ENCODE peak calls at places on chromosomes 12 and 14, in ten cellular contexts. L is CD4-positive, alpha-beta T cell; T is HFF-Myc; Z is progenitor cell of endocrine pancreas; K is RKO; H is astrocyte of the spinal cord; V is effector memory CD8-positive, alpha-beta T cell; B is HTR-8/SVneo; J is T-cell; R is GM10248. Q is an unnamed sample.

GRCh38 chr12:95446511-95446910 is 27.4 kb upstream of the METAP2 start:
- DNase-seq in R (no peak), H (peak; percentile 16), J (no peak), Z (peak; percentile 46), B (no peak), T (no peak), L (no peak), V (no peak), K (no peak), Q (no peak)

GRCh38 chr12:42360747-42361403 is 34.9 kb downstream of the PPHLN1 start:
- DNase-seq in L (no peak), B (no peak), R (peak; percentile 22), T (no peak), Z (no peak), J (no peak), H (no peak), V (no peak), K (no peak), Q (no peak)

GRCh38 chr12:105084251-105085250 is at the start of gene ALDH1L2:
- DNase-seq in R (peak; percentile 76), J (peak; percentile 0), K (no peak), Z (peak; percentile 59), H (peak; percentile 90), V (peak; percentile 23), L (peak; percentile 42), T (peak; percentile 38), B (peak; percentile 71), Q (peak; percentile 60)

GRCh38 chr14:73058923-73059311 is 583 bp downstream of the RBM25 start:
- DNase-seq in B (peak; percentile 59), L (no peak), H (peak; percentile 33), K (peak; percentile 65), J (no peak), Z (no peak), R (peak; percentile 61), T (no peak), V (peak; percentile 35), Q (peak; percentile 51)

GRCh38 chr12:92065018-92065499 is 80.6 kb downstream of the BTG1 start:
- DNase-seq in Z (no peak), T (no peak), V (peak; percentile 53), L (no peak), K (no peak), R (no peak), B (no peak), J (peak; percentile 33), H (peak; percentile 41), Q (no peak)

GRCh38 chr12:7374423-7375144 is 69.4 kb downstream of the CD163L1 start:
- DNase-seq in J (no peak), K (peak; percentile 68), B (peak; percentile 69), H (peak; percentile 8), L (no peak), V (no peak), Z (no peak), R (peak; percentile 40), T (no peak), Q (no peak)

GRCh38 chr14:59321184-59321952 is 132.9 kb downstream of the DAAM1 start:
- DNase-seq in B (no peak), L (no peak), R (no peak), Z (no peak), V (no peak), K (no peak), H (peak; percentile 78), T (no peak), J (no peak), Q (no peak)

GRCh38 chr12:47387991-47388390 is 308.2 kb upstream of the AMIGO2 start:
- DNase-seq in L (no peak), R (no peak), J (no peak), H (no peak), V (no peak), K (no peak), T (no peak), B (no peak), Z (no peak), Q (no peak)

GRCh38 chr14:80628547-80628946 is 313.0 kb downstream of the CEP128 start:
- DNase-seq in T (no peak), R (no peak), K (no peak), V (no peak), L (no peak), Z (no peak), H (no peak), B (no peak), J (no peak), Q (no peak)

GRCh38 chr12:56160160-56160763 is 2.1 kb downstream of the MYL6 start:
- DNase-seq in J (peak; percentile 67), Z (no peak), R (no peak), V (peak; percentile 44), T (no peak), K (peak; percentile 80), H (no peak), L (peak; percentile 69), B (no peak), Q (peak; percentile 50)

GRCh38 chr12:19369691-19370148 is 69.6 kb upstream of the AEBP2 start:
- DNase-seq in V (no peak), L (no peak), B (no peak), J (no peak), T (peak; percentile 33), K (no peak), R (no peak), Z (no peak), H (peak; percentile 54), Q (no peak)

GRCh38 chr12:117060236-117060926 is 38.8 kb downstream of the TESC start:
- DNase-seq in R (no peak), B (no peak), H (no peak), Z (no peak), K (no peak), L (no peak), T (no peak), V (no peak), J (no peak), Q (no peak)